ENCODE peak calls at places on chromosomes 12 and 14, in eight cellular contexts. Q is mammary epithelial cell, M is GM12865, K is tibial nerve, W is transverse colon, U is upper lobe of right lung, D is astrocyte of the spinal cord, S is osteoblast. F is an unnamed sample.

GRCh38 chr14:55720796-55721195 is 140.8 kb downstream of the KTN1 start:
- DNase-seq in M (no peak), S (no peak), W (no peak), U (no peak), K (no peak), D (no peak), Q (no peak), F (no peak)

GRCh38 chr12:79420146-79420618 is 270.6 kb downstream of the PAWR start:
- DNase-seq in K (no peak), D (peak), S (peak), Q (peak), W (no peak), M (peak), U (no peak), F (no peak)

GRCh38 chr12:64256166-64256800 is 34.2 kb upstream of the KICS2 start:
- DNase-seq in U (no peak), W (no peak), M (peak), D (peak), Q (peak), K (no peak), S (peak), F (no peak)

GRCh38 chr12:27578689-27579372 is 54.8 kb downstream of the PPFIBP1 start:
- DNase-seq in K (no peak), D (no peak), Q (no peak), M (no peak), W (no peak), U (no peak), S (no peak), F (no peak)

GRCh38 chr12:117970334-117970733 is 1.5 kb upstream of the KSR2 start:
- DNase-seq in S (peak), D (no peak), K (no peak), Q (no peak), W (no peak), U (no peak), M (no peak), F (no peak)

GRCh38 chr12:15858348-15858747 is 23.8 kb upstream of the STRAP start:
- DNase-seq in U (no peak), M (no peak), K (no peak), D (no peak), S (no peak), W (no peak), Q (no peak), F (no peak)

GRCh38 chr12:26108915-26109314 is 15.9 kb downstream of the BHLHE41 start:
- DNase-seq in S (no peak), K (no peak), M (no peak), D (no peak), W (no peak), Q (no peak), U (no peak), F (no peak)

GRCh38 chr14:100827751-100828447 is 2.0 kb downstream of the MEG3 start:
- DNase-seq in K (no peak), U (no peak), S (peak), Q (peak), D (peak), W (no peak), M (no peak), F (no peak)

GRCh38 chr12:104609083-104609844 is 152.5 kb downstream of the CHST11 start:
- DNase-seq in Q (no peak), S (no peak), U (no peak), W (no peak), D (no peak), M (no peak), K (no peak), F (no peak)

GRCh38 chr12:25155031-25155576 is 39.9 kb downstream of the DNAI7 start:
- DNase-seq in D (peak), K (no peak), Q (no peak), S (peak), U (no peak), W (no peak), M (peak), F (no peak)

GRCh38 chr14:32370720-32371119 is 41.6 kb downstream of the AKAP6 start:
- DNase-seq in S (peak), K (no peak), W (no peak), D (peak), U (no peak), Q (peak), M (no peak), F (no peak)

GRCh38 chr14:70515796-70516195 is 19.0 kb downstream of the ADAM20 start:
- DNase-seq in K (no peak), M (no peak), U (no peak), W (no peak), Q (peak), D (no peak), S (no peak), F (no peak)

GRCh38 chr12:132439333-132439904 is 50.5 kb upstream of the FBRSL1 start:
- DNase-seq in U (no peak), K (no peak), S (no peak), Q (no peak), M (no peak), D (no peak), W (no peak), F (no peak)

GRCh38 chr12:89939468-89940215 is 231.0 kb upstream of the ATP2B1 start:
- DNase-seq in W (no peak), Q (peak), U (no peak), D (no peak), M (no peak), S (no peak), K (no peak), F (no peak)

GRCh38 chr12:132631357-132632065 is 12.9 kb downstream of the P2RX2 start:
- DNase-seq in M (no peak), D (no peak), U (no peak), Q (no peak), S (peak), K (no peak), W (no peak), F (no peak)

GRCh38 chr14:59146941-59147470 is 41.5 kb upstream of the DAAM1 start:
- DNase-seq in M (no peak), K (no peak), Q (no peak), D (no peak), U (no peak), S (no peak), W (no peak), F (no peak)

GRCh38 chr12:130563322-130563721 is 152.8 kb downstream of the RIMBP2 start:
- DNase-seq in U (no peak), M (no peak), S (no peak), Q (no peak), K (no peak), D (no peak), W (no peak), F (no peak)

GRCh38 chr14:104136472-104137296 is 1.7 kb upstream of the KIF26A start:
- DNase-seq in D (no peak), Q (no peak), W (no peak), K (no peak), S (peak), U (peak), M (no peak), F (no peak)

GRCh38 chr12:122841544-122842321 is 6.5 kb downstream of the HIP1R start:
- DNase-seq in M (no peak), Q (peak), W (no peak), U (no peak), S (peak), D (peak), K (no peak), F (peak)

GRCh38 chr14:64444984-64445845 is 20.1 kb upstream of the AKAP5 start:
- DNase-seq in S (peak), M (peak), Q (peak), U (no peak), W (peak), D (peak), K (no peak), F (no peak)

GRCh38 chr12:56080556-56081138 is 682 bp downstream of the ERBB3 start:
- DNase-seq in S (peak), W (peak), K (no peak), Q (no peak), D (no peak), U (no peak), M (no peak), F (no peak)

GRCh38 chr12:63814146-63814774 is 30.2 kb upstream of the SRGAP1 start:
- DNase-seq in M (no peak), D (peak), Q (no peak), K (no peak), S (no peak), W (no peak), U (no peak), F (no peak)

GRCh38 chr12:114682101-114682919 is 1.7 kb downstream of the TBX3 start:
- DNase-seq in K (no peak), M (no peak), Q (peak), D (no peak), S (peak), W (no peak), U (no peak), F (no peak)

GRCh38 chr14:81485372-81485771 is 48.3 kb downstream of the SEL1L start:
- DNase-seq in K (no peak), D (no peak), S (no peak), M (no peak), W (peak), Q (no peak), U (no peak), F (no peak)

GRCh38 chr14:96245710-96246534 is 10.1 kb upstream of the BDKRB1 start:
- DNase-seq in W (no peak), U (peak), M (no peak), Q (no peak), K (no peak), D (no peak), S (peak), F (no peak)

GRCh38 chr12:120099738-120100137 is 16.8 kb downstream of the RAB35 start:
- DNase-seq in D (no peak), U (no peak), W (no peak), K (no peak), M (no peak), Q (no peak), S (peak), F (no peak)

GRCh38 chr14:80762829-80763228 is 178.7 kb downstream of the CEP128 start:
- DNase-seq in Q (peak), W (no peak), U (no peak), M (no peak), K (no peak), D (no peak), S (no peak), F (no peak)

GRCh38 chr12:2629051-2629450 is 165.7 kb upstream of the FKBP4 start:
- DNase-seq in S (peak), U (no peak), W (no peak), Q (no peak), D (no peak), M (no peak), K (no peak), F (no peak)

GRCh38 chr12:40168001-40168400 is 56.8 kb upstream of the LRRK2 start:
- DNase-seq in W (no peak), K (no peak), U (no peak), S (no peak), Q (no peak), D (no peak), M (peak), F (no peak)

GRCh38 chr12:131104464-131105350 is 151.0 kb downstream of the ADGRD1 start:
- DNase-seq in U (peak), K (peak), Q (peak), S (peak), W (peak), M (peak), D (peak), F (peak)

GRCh38 chr12:19482036-19482435 is 42.7 kb downstream of the AEBP2 start:
- DNase-seq in W (no peak), K (no peak), S (no peak), M (peak), D (no peak), Q (peak), U (no peak), F (no peak)

GRCh38 chr14:45284802-45285201 is 31.8 kb upstream of the MIS18BP1 start:
- DNase-seq in K (no peak), D (no peak), M (no peak), W (no peak), S (no peak), U (no peak), Q (no peak), F (no peak)

GRCh38 chr14:20501346-20501745 is 4.0 kb upstream of the RNASE10 start:
- DNase-seq in W (no peak), Q (peak), M (no peak), U (no peak), K (no peak), D (peak), S (peak), F (no peak)

GRCh38 chr14:56760164-56760914 is 49.9 kb downstream of the OTX2 start:
- DNase-seq in S (no peak), U (no peak), D (no peak), K (no peak), M (no peak), W (no peak), Q (no peak), F (no peak)

GRCh38 chr14:65729547-65729946 is 317.0 kb downstream of the FUT8 start:
- DNase-seq in M (no peak), D (no peak), S (peak), W (no peak), K (no peak), Q (no peak), U (no peak), F (no peak)

GRCh38 chr14:32998433-32998832 is 59.8 kb downstream of the NPAS3 start:
- DNase-seq in Q (peak), D (peak), W (no peak), S (peak), K (no peak), U (no peak), M (no peak), F (no peak)

GRCh38 chr12:48029401-48029770 is 25.1 kb upstream of the COL2A1 start:
- DNase-seq in D (no peak), W (no peak), U (no peak), Q (no peak), K (no peak), S (no peak), M (no peak), F (no peak)

GRCh38 chr12:115012861-115013667 is 329.1 kb upstream of the TBX3 start:
- DNase-seq in S (no peak), W (no peak), D (no peak), U (no peak), M (no peak), Q (no peak), K (no peak), F (no peak)

GRCh38 chr12:5794156-5794555 is 150.9 kb downstream of the ANO2 start:
- DNase-seq in K (no peak), M (no peak), D (no peak), U (no peak), W (no peak), S (no peak), Q (no peak), F (no peak)

GRCh38 chr12:50572275-50572674 is 67.5 kb downstream of the DIP2B start:
- DNase-seq in S (no peak), K (no peak), Q (peak), M (no peak), W (no peak), U (no peak), D (peak), F (no peak)

GRCh38 chr14:61528591-61529021 is 166.7 kb upstream of the HIF1A start:
- DNase-seq in D (peak), S (peak), W (no peak), Q (peak), U (no peak), K (no peak), M (peak), F (peak)
- TF ChIP-seq CTCF in D (no peak), S (no peak), W (no peak), Q (no peak), U (no peak), K (no peak), M (no peak), F (no peak)

DNA sequence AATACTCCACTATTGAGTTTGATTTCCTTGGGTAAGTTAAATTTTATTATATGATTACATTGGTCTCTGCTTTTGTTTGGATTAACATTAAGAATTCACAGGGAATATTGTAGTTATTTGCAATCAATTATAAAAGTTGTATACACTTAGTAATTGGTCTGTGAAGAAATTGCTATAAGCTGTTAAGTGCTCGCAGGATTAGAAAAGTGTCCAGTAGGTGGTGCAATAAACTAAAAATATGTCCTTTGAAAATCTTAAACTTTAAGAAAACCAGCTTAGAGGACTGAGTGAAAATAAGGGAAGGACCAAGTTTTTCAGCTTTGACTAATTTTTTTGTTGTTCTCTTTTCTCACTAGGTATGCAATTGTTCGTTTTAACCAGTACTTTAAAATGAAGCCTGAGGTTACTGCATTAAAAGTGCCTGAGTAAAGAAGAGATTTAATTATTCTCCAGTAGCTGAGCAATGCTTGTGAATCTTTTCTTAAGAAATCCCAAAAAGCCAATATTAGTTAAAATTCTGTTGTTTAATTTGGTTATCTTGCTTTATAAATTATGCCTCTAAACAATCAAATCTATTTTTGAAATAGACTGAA is 59.7 kb downstream of the ETNK1 start:
- DNase-seq in K (no peak), Q (peak), D (peak), W (no peak), S (no peak), U (no peak), M (peak), F (no peak)
- TF ChIP-seq CTCF in K (peak), Q (peak), D (peak), W (peak), S (peak), U (peak), M (peak), F (peak)

DNA sequence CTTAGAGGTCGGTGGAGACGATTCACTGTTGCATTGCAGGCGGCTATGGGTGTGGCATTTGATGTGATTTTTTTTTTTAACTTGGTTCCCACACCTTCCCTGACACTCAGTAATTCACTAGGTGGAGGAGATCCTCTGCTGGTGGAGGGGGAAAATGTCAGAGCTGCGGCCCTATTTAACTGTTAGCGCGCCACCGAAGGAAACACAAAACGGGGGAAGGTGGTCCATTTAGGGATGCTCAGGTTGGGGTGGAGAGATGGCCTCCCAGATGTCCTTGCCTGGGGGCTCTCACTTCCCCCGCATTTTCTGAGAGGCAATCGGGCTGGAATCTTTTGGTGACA is 4.3 kb upstream of the HOXC12 start:
- DNase-seq in Q (no peak), S (no peak), K (no peak), D (no peak), W (no peak), M (no peak), U (no peak), F (no peak)
- TF ChIP-seq CTCF in Q (peak), S (no peak), K (no peak), D (no peak), W (no peak), M (no peak), U (no peak), F (no peak)

GRCh38 chr12:1309610-1310009 is 284.8 kb downstream of the FBXL14 start:
- DNase-seq in U (no peak), W (no peak), D (no peak), Q (no peak), K (no peak), M (no peak), S (no peak), F (no peak)
- TF ChIP-seq CTCF in U (no peak), W (no peak), D (no peak), Q (no peak), K (no peak), M (no peak), S (no peak), F (no peak)

GRCh38 chr14:68596211-68596610 is 196.7 kb downstream of the ZFP36L1 start:
- DNase-seq in D (no peak), S (no peak), W (no peak), M (no peak), Q (no peak), K (no peak), U (no peak), F (no peak)
- TF ChIP-seq CTCF in D (no peak), S (no peak), W (no peak), M (no peak), Q (no peak), K (no peak), U (no peak), F (no peak)

GRCh38 chr14:36600431-36600830 is 18.0 kb upstream of the NKX2-8 start:
- DNase-seq in K (no peak), Q (no peak), D (no peak), S (no peak), U (no peak), W (no peak), M (no peak), F (no peak)

GRCh38 chr14:36604757-36605505 is 22.5 kb upstream of the NKX2-8 start:
- DNase-seq in Q (peak), U (no peak), W (peak), S (peak), K (no peak), M (peak), D (peak), F (no peak)

GRCh38 chr14:36605506-36605857 is 23.1 kb upstream of the NKX2-8 start:
- DNase-seq in M (no peak), D (no peak), U (no peak), K (no peak), S (no peak), Q (peak), W (no peak), F (no peak)
- TF ChIP-seq CTCF in M (no peak), D (peak), U (no peak), K (no peak), S (no peak), Q (peak), W (no peak), F (no peak)

GRCh38 chr14:101997429-101998336 is 33.3 kb downstream of the DYNC1H1 start:
- DNase-seq in S (peak), U (no peak), D (no peak), Q (no peak), W (no peak), M (no peak), K (no peak), F (no peak)
- TF ChIP-seq CTCF in S (no peak), U (no peak), D (no peak), Q (no peak), W (no peak), M (no peak), K (no peak), F (no peak)